ENCODE peak calls at places on chromosomes 1 and 21, in seven cellular contexts. B is HL-60; I is psoas muscle; U is NCI-H510A; Y is iPS-NIHi11; W is stimulated activated CD8-positive, alpha-beta memory T cell treated with anti-CD3 and anti-CD28 coated beads, Interleukin-15, amount 100 ng/mL, for 48 hours; C is right cardiac atrium. Q is an unnamed sample.
A peak's percentile ranks its signal among the peaks of the same experiment; 100 is the strongest.

GRCh38 chr1:201022178-201022823 is 1.2 kb downstream of the KIF21B start:
- DNase-seq in B (no peak), C (no peak), I (no peak), U (no peak), W (no peak), Y (no peak), Q (no peak)

GRCh38 chr1:209886219-209886536 is 51.8 kb upstream of the SYT14 start:
- DNase-seq in U (no peak), C (no peak), Y (no peak), I (no peak), B (no peak), W (no peak), Q (no peak)

GRCh38 chr21:37799193-37800121 is 116.8 kb downstream of the KCNJ6 start:
- DNase-seq in B (no peak), Y (no peak), W (no peak), U (no peak), C (no peak), I (no peak), Q (no peak)

GRCh38 chr1:51693420-51694144 is 76.7 kb downstream of the OSBPL9 start:
- DNase-seq in U (no peak), Y (no peak), B (no peak), C (no peak), I (no peak), W (no peak), Q (no peak)

GRCh38 chr21:16908087-16908486 is 604.8 kb upstream of the CXADR start:
- DNase-seq in U (no peak), B (no peak), I (no peak), W (no peak), C (no peak), Y (no peak), Q (no peak)

GRCh38 chr1:45326627-45327591 is at the start of gene HPDL:
- DNase-seq in Y (peak; percentile 85), B (peak; percentile 88), U (peak; percentile 66), I (peak; percentile 82), C (peak; percentile 90), W (peak; percentile 76), Q (peak; percentile 57)

GRCh38 chr1:44154665-44155064 is 13.2 kb upstream of the KLF18 start:
- DNase-seq in C (no peak), W (no peak), Y (no peak), B (no peak), U (no peak), I (no peak), Q (peak; percentile 14)

GRCh38 chr1:228450200-228450599 is 33.5 kb upstream of the TRIM17 start:
- DNase-seq in U (no peak), I (no peak), Y (no peak), C (no peak), B (no peak), W (no peak), Q (no peak)

GRCh38 chr21:27339902-27340301 is 373.0 kb upstream of the ADAMTS5 start:
- DNase-seq in Y (no peak), B (no peak), W (no peak), I (no peak), U (no peak), C (no peak), Q (no peak)

GRCh38 chr1:21001042-21001441 is 175.7 kb downstream of the EIF4G3 start:
- DNase-seq in W (no peak), C (no peak), U (no peak), Y (no peak), I (no peak), B (no peak), Q (no peak)

Q was measured in EL.